ENCODE peak calls at places on chromosome 1, in ten cellular contexts. J is PC-3, C is cardiac muscle cell, F is upper lobe of right lung, X is HL-60, L is AG10803, D is ascending aorta, T is dorsolateral prefrontal cortex, E is fibroblast of lung, Z is fibroblast of the aortic adventitia. H is an unnamed sample.
A peak's percentile ranks its signal among the peaks of the same experiment; 100 is the strongest.

GRCh38 chr1:27606708-27607238 is 2.8 kb upstream of the AHDC1 start:
- DNase-seq in X (no peak), F (no peak), L (no peak), E (peak; percentile 43), D (no peak), J (peak; percentile 52), C (no peak), Z (no peak), T (no peak), H (no peak)

GRCh38 chr1:24443241-24443656 is 27.6 kb downstream of the NIPAL3 start:
- DNase-seq in C (no peak), L (peak; percentile 70), D (no peak), Z (peak; percentile 78), J (no peak), F (no peak), T (no peak), X (no peak), E (peak; percentile 43), H (peak; percentile 30)

GRCh38 chr1:197234581-197234980 is 33.5 kb upstream of the CRB1 start:
- DNase-seq in F (no peak), J (no peak), Z (no peak), T (no peak), L (no peak), E (no peak), D (no peak), X (no peak), C (no peak), H (no peak)

GRCh38 chr1:39131940-39132339 is 72.6 kb upstream of the MACF1 start:
- DNase-seq in E (no peak), Z (no peak), F (no peak), T (no peak), X (no peak), J (no peak), C (no peak), D (no peak), L (no peak), H (no peak)

GRCh38 chr1:10900691-10901090 is 104.2 kb upstream of the CASZ1 start:
- DNase-seq in T (no peak), F (no peak), L (no peak), D (no peak), E (peak; percentile 11), Z (peak; percentile 12), X (no peak), C (no peak), J (peak; percentile 57), H (no peak)

GRCh38 chr1:2205191-2205952 is 10.8 kb upstream of the FAAP20 start:
- DNase-seq in E (peak; percentile 88), D (peak; percentile 97), Z (peak; percentile 94), J (peak; percentile 93), L (peak; percentile 94), F (peak; percentile 99), T (peak; percentile 96), C (peak; percentile 97), X (peak; percentile 80), H (peak; percentile 98)

GRCh38 chr1:74731399-74732052 is 1.3 kb downstream of the CRYZ start:
- DNase-seq in T (no peak), Z (peak; percentile 2), C (no peak), D (no peak), X (no peak), J (peak; percentile 57), L (no peak), F (no peak), E (peak; percentile 32), H (no peak)

GRCh38 chr1:205068001-205068400 is 16.3 kb downstream of the TMEM81 start:
- DNase-seq in X (no peak), C (no peak), T (no peak), J (no peak), E (no peak), L (no peak), F (peak; percentile 45), Z (no peak), D (no peak), H (no peak)

GRCh38 chr1:5551274-5551966 is 440.8 kb downstream of the NPHP4 start:
- DNase-seq in T (no peak), E (no peak), F (no peak), J (peak; percentile 38), C (no peak), Z (no peak), L (no peak), X (peak; percentile 11), D (no peak), H (no peak)

GRCh38 chr1:183022202-183023145 is 746 bp upstream of the LAMC1 start:
- DNase-seq in F (peak; percentile 85), D (peak; percentile 96), Z (peak; percentile 99), T (peak; percentile 55), J (peak; percentile 93), L (peak; percentile 99), E (peak; percentile 96), C (peak; percentile 69), X (no peak), H (peak; percentile 99)

GRCh38 chr1:44035726-44036408 is 4.6 kb upstream of the SLC6A9 start:
- DNase-seq in E (peak; percentile 10), C (no peak), F (no peak), J (no peak), D (no peak), Z (peak; percentile 53), X (no peak), T (no peak), L (no peak), H (peak; percentile 56)

GRCh38 chr1:7953850-7954609 is 7.5 kb upstream of the PARK7 start:
- DNase-seq in C (no peak), D (peak; percentile 98), Z (peak; percentile 79), E (peak; percentile 88), J (no peak), L (peak; percentile 85), T (peak; percentile 98), X (peak; percentile 99), F (peak; percentile 99), H (peak; percentile 93)

GRCh38 chr1:89822999-89823628 is 2.3 kb downstream of the LRRC8D start:
- DNase-seq in F (no peak), J (no peak), E (no peak), C (no peak), T (no peak), Z (peak; percentile 72), L (peak; percentile 71), D (no peak), X (peak; percentile 70), H (peak; percentile 56)

GRCh38 chr1:89822109-89822962 is 1.5 kb downstream of the LRRC8D start:
- DNase-seq in C (no peak), D (no peak), X (no peak), L (no peak), E (no peak), T (no peak), Z (no peak), F (no peak), J (no peak), H (no peak)

GRCh38 chr1:89823679-89824292 is 3.0 kb downstream of the LRRC8D start:
- DNase-seq in J (no peak), D (no peak), X (no peak), C (no peak), F (no peak), L (no peak), Z (no peak), E (no peak), T (no peak), H (peak; percentile 38)

GRCh38 chr1:89821322-89822108 is 683 bp downstream of the LRRC8D start:
- DNase-seq in D (peak; percentile 65), T (peak; percentile 48), J (peak; percentile 29), C (peak; percentile 64), E (peak; percentile 48), X (no peak), F (peak; percentile 82), L (no peak), Z (no peak), H (peak; percentile 32)

GRCh38 chr1:89820423-89821321 is at the start of gene LRRC8D:
- DNase-seq in X (peak; percentile 79), F (peak; percentile 94), D (peak; percentile 88), J (peak; percentile 82), Z (peak; percentile 55), T (peak; percentile 90), C (peak; percentile 93), E (peak; percentile 79), L (peak; percentile 65), H (peak; percentile 57)
- H3K4me3 ChIP-seq in X (peak within 1 kb of the TSS; percentile 80), F (peak within 1 kb of the TSS; percentile 79), D (peak within 1 kb of the TSS; percentile 91), J (peak within 1 kb of the TSS; percentile 95), Z (peak within 1 kb of the TSS; percentile 72), T (peak within 1 kb of the TSS; percentile 96), C (peak within 1 kb of the TSS; percentile 95), E (peak within 1 kb of the TSS; percentile 67), L (peak within 1 kb of the TSS; percentile 70), H (peak within 1 kb of the TSS; percentile 73)

GRCh38 chr1:103457856-103458255 is 67.6 kb upstream of the RNPC3 start:
- DNase-seq in T (no peak), D (no peak), Z (peak; percentile 1), J (no peak), E (no peak), L (no peak), X (no peak), C (peak; percentile 2), F (no peak), H (no peak)

GRCh38 chr1:103459385-103459784 is 66.1 kb upstream of the RNPC3 start:
- DNase-seq in F (no peak), C (no peak), Z (peak; percentile 38), X (no peak), D (no peak), T (no peak), E (peak; percentile 68), J (peak; percentile 12), L (peak; percentile 29), H (peak; percentile 48)

GRCh38 chr1:103461171-103462105 is 64.1 kb upstream of the RNPC3 start:
- DNase-seq in J (peak; percentile 41), E (peak; percentile 12), F (no peak), X (no peak), T (no peak), L (peak; percentile 17), Z (peak; percentile 41), C (peak; percentile 18), D (no peak), H (peak; percentile 65)

DNA sequence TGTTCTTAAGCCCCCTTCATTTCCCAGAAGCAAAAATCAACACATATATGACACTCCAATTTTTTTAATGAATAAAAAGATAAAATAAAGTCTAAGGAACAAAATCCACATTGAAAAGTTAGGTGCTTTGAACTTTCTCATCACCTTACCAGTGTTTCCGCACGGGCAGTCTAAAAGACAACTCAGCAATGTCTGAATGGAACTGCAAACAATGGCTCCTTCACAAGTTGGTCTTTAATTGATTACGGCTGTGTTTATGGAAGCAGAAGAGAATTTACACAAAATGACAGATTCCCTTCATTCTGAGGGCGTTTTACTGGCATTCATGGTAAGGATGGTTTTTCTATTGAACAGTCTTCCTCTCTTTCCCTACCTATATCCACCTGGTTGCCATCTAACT is 65.0 kb upstream of the RNPC3 start:
- DNase-seq in Z (no peak), F (no peak), X (no peak), D (no peak), J (no peak), L (no peak), T (no peak), E (no peak), C (no peak), H (no peak)
- TF ChIP-seq CTCF in Z (no peak), F (no peak), X (no peak), D (no peak), J (no peak), L (no peak), T (no peak), E (no peak), C (no peak), H (no peak)

GRCh38 chr1:242146640-242147039 is 147.7 kb upstream of the MAP1LC3C start:
- DNase-seq in L (no peak), Z (no peak), D (no peak), X (peak; percentile 1), T (no peak), E (no peak), J (peak; percentile 25), F (no peak), C (no peak), H (no peak)
- H3K4me3 ChIP-seq in L (no peak overlapping the region), Z (no peak overlapping the region), D (no peak overlapping the region), X (peak overlapping the region; percentile 9), T (peak overlapping the region; percentile 36), E (peak overlapping the region; percentile 33), J (peak overlapping the region; percentile 36), F (peak overlapping the region; percentile 28), C (no peak overlapping the region), H (no peak overlapping the region)

GRCh38 chr1:180213401-180214177 is 16.5 kb upstream of the LHX4 start:
- DNase-seq in J (no peak), X (no peak), F (peak; percentile 59), D (no peak), Z (no peak), T (no peak), C (no peak), L (peak; percentile 13), E (peak; percentile 9), H (peak; percentile 7)
- TF ChIP-seq CTCF in J (no peak), X (no peak), F (no peak), D (no peak), Z (peak; percentile 5), T (no peak), C (no peak), L (peak; percentile 16), E (no peak), H (no peak)